ENCODE peak calls at places on chromosome 6, in seven cellular contexts. One of them, this sample, is unnamed.

GRCh38 chr6:34819571-34820480 is 27.9 kb downstream of the BLTP3A start:
- DNase-seq in Calu3: no peak
- DNase-seq in breast epithelium: no peak
- DNase-seq in NCI-H1092 treated with DMSO at 0.1 percent for 48 hours: no peak
- DNase-seq in ovary: no peak
- DNase-seq in HFF-Myc: no peak
- DNase-seq in BE2C: no peak
- DNase-seq in this sample: no peak

GRCh38 chr6:69427882-69428281 is 368.9 kb downstream of the LMBRD1 start:
- DNase-seq in Calu3: no peak
- DNase-seq in breast epithelium: no peak
- DNase-seq in NCI-H1092 treated with DMSO at 0.1 percent for 48 hours: no peak
- DNase-seq in ovary: no peak
- DNase-seq in HFF-Myc: no peak
- DNase-seq in BE2C: no peak
- DNase-seq in this sample: no peak

GRCh38 chr6:170295519-170296422 is 4.9 kb upstream of the DLL1 start:
- DNase-seq in Calu3: no peak
- DNase-seq in breast epithelium: no peak
- DNase-seq in NCI-H1092 treated with DMSO at 0.1 percent for 48 hours: peak; percentile 72
- DNase-seq in ovary: peak; percentile 16
- DNase-seq in HFF-Myc: no peak
- DNase-seq in BE2C: no peak
- DNase-seq in this sample: peak; percentile 68

GRCh38 chr6:12324096-12324495 is 33.9 kb downstream of the EDN1 start:
- DNase-seq in Calu3: peak; percentile 68
- DNase-seq in breast epithelium: peak; percentile 79
- DNase-seq in NCI-H1092 treated with DMSO at 0.1 percent for 48 hours: no peak
- DNase-seq in ovary: no peak
- DNase-seq in HFF-Myc: peak; percentile 39
- DNase-seq in BE2C: no peak
- DNase-seq in this sample: no peak

GRCh38 chr6:72111611-72112010 is 225.3 kb downstream of the RIMS1 start:
- DNase-seq in Calu3: no peak
- DNase-seq in breast epithelium: no peak
- DNase-seq in NCI-H1092 treated with DMSO at 0.1 percent for 48 hours: no peak
- DNase-seq in ovary: no peak
- DNase-seq in HFF-Myc: no peak
- DNase-seq in BE2C: no peak
- DNase-seq in this sample: no peak

GRCh38 chr6:27205375-27206278 is 41.9 kb upstream of the PRSS16 start:
- DNase-seq in Calu3: no peak
- DNase-seq in breast epithelium: no peak
- DNase-seq in NCI-H1092 treated with DMSO at 0.1 percent for 48 hours: no peak
- DNase-seq in ovary: no peak
- DNase-seq in HFF-Myc: peak; percentile 29
- DNase-seq in BE2C: peak; percentile 40
- DNase-seq in this sample: no peak

GRCh38 chr6:40308533-40309306 is 278.4 kb downstream of the LRFN2 start:
- DNase-seq in Calu3: peak; percentile 82
- DNase-seq in breast epithelium: no peak
- DNase-seq in NCI-H1092 treated with DMSO at 0.1 percent for 48 hours: peak; percentile 49
- DNase-seq in ovary: peak; percentile 62
- DNase-seq in HFF-Myc: peak; percentile 7
- DNase-seq in BE2C: peak; percentile 84
- DNase-seq in this sample: peak; percentile 66

GRCh38 chr6:57324538-57324937 is 7.1 kb downstream of the PRIM2 start:
- DNase-seq in Calu3: no peak
- DNase-seq in breast epithelium: no peak
- DNase-seq in NCI-H1092 treated with DMSO at 0.1 percent for 48 hours: peak; percentile 9
- DNase-seq in ovary: no peak
- DNase-seq in HFF-Myc: no peak
- DNase-seq in BE2C: no peak
- DNase-seq in this sample: peak; percentile 9

GRCh38 chr6:113329942-113330897 is 526.9 kb upstream of the MARCKS start:
- DNase-seq in Calu3: no peak
- DNase-seq in breast epithelium: no peak
- DNase-seq in NCI-H1092 treated with DMSO at 0.1 percent for 48 hours: peak; percentile 50
- DNase-seq in ovary: no peak
- DNase-seq in HFF-Myc: no peak
- DNase-seq in BE2C: no peak
- DNase-seq in this sample: peak; percentile 94

GRCh38 chr6:42898891-42899361 is 16.9 kb upstream of the PTCRA start:
- DNase-seq in Calu3: peak; percentile 86
- DNase-seq in breast epithelium: no peak
- DNase-seq in NCI-H1092 treated with DMSO at 0.1 percent for 48 hours: peak; percentile 41
- DNase-seq in ovary: peak; percentile 72
- DNase-seq in HFF-Myc: no peak
- DNase-seq in BE2C: peak; percentile 76
- DNase-seq in this sample: peak; percentile 73

GRCh38 chr6:139990865-139991264 is 616.4 kb upstream of the CITED2 start:
- DNase-seq in Calu3: no peak
- DNase-seq in breast epithelium: no peak
- DNase-seq in NCI-H1092 treated with DMSO at 0.1 percent for 48 hours: no peak
- DNase-seq in ovary: peak; percentile 43
- DNase-seq in HFF-Myc: no peak
- DNase-seq in BE2C: no peak
- DNase-seq in this sample: no peak

GRCh38 chr6:12973302-12973865 is 256.8 kb downstream of the PHACTR1 start:
- DNase-seq in Calu3: no peak
- DNase-seq in breast epithelium: no peak
- DNase-seq in NCI-H1092 treated with DMSO at 0.1 percent for 48 hours: no peak
- DNase-seq in ovary: no peak
- DNase-seq in HFF-Myc: no peak
- DNase-seq in BE2C: no peak
- DNase-seq in this sample: no peak

GRCh38 chr6:4370066-4370465 is 234.7 kb upstream of the ECI2 start:
- DNase-seq in Calu3: no peak
- DNase-seq in breast epithelium: no peak
- DNase-seq in NCI-H1092 treated with DMSO at 0.1 percent for 48 hours: no peak
- DNase-seq in ovary: no peak
- DNase-seq in HFF-Myc: no peak
- DNase-seq in BE2C: no peak
- DNase-seq in this sample: no peak

GRCh38 chr6:156402227-156402626 is 375.0 kb upstream of the ARID1B start:
- DNase-seq in Calu3: no peak
- DNase-seq in breast epithelium: no peak
- DNase-seq in NCI-H1092 treated with DMSO at 0.1 percent for 48 hours: no peak
- DNase-seq in ovary: no peak
- DNase-seq in HFF-Myc: no peak
- DNase-seq in BE2C: no peak
- DNase-seq in this sample: no peak

GRCh38 chr6:145756170-145756662 is 20.9 kb upstream of the EPM2A start:
- DNase-seq in Calu3: peak; percentile 57
- DNase-seq in breast epithelium: peak; percentile 27
- DNase-seq in NCI-H1092 treated with DMSO at 0.1 percent for 48 hours: no peak
- DNase-seq in ovary: peak; percentile 22
- DNase-seq in HFF-Myc: peak; percentile 70
- DNase-seq in BE2C: peak; percentile 76
- DNase-seq in this sample: no peak

GRCh38 chr6:117920493-117920845 is 13.4 kb downstream of the SLC35F1 start:
- DNase-seq in Calu3: no peak
- DNase-seq in breast epithelium: no peak
- DNase-seq in NCI-H1092 treated with DMSO at 0.1 percent for 48 hours: no peak
- DNase-seq in ovary: no peak
- DNase-seq in HFF-Myc: no peak
- DNase-seq in BE2C: no peak
- DNase-seq in this sample: no peak

GRCh38 chr6:161393839-161394364 is 120.0 kb upstream of the AGPAT4 start:
- DNase-seq in Calu3: peak; percentile 55
- DNase-seq in breast epithelium: no peak
- DNase-seq in NCI-H1092 treated with DMSO at 0.1 percent for 48 hours: peak; percentile 83
- DNase-seq in ovary: no peak
- DNase-seq in HFF-Myc: peak; percentile 69
- DNase-seq in BE2C: peak; percentile 55
- DNase-seq in this sample: peak; percentile 58

GRCh38 chr6:88220493-88220892 is 54.3 kb upstream of the CNR1 start:
- DNase-seq in Calu3: no peak
- DNase-seq in breast epithelium: no peak
- DNase-seq in NCI-H1092 treated with DMSO at 0.1 percent for 48 hours: no peak
- DNase-seq in ovary: no peak
- DNase-seq in HFF-Myc: no peak
- DNase-seq in BE2C: no peak
- DNase-seq in this sample: peak; percentile 52

GRCh38 chr6:125114248-125114858 is 39.2 kb upstream of the TPD52L1 start:
- DNase-seq in Calu3: peak; percentile 43
- DNase-seq in breast epithelium: peak; percentile 43
- DNase-seq in NCI-H1092 treated with DMSO at 0.1 percent for 48 hours: peak; percentile 26
- DNase-seq in ovary: peak; percentile 55
- DNase-seq in HFF-Myc: no peak
- DNase-seq in BE2C: peak; percentile 40
- DNase-seq in this sample: peak; percentile 30

GRCh38 chr6:74715362-74716068 is 490.3 kb downstream of the COL12A1 start:
- DNase-seq in Calu3: no peak
- DNase-seq in breast epithelium: no peak
- DNase-seq in NCI-H1092 treated with DMSO at 0.1 percent for 48 hours: no peak
- DNase-seq in ovary: no peak
- DNase-seq in HFF-Myc: no peak
- DNase-seq in BE2C: no peak
- DNase-seq in this sample: no peak

GRCh38 chr6:166530211-166531045 is 56.0 kb downstream of the RAMACL start:
- DNase-seq in Calu3: peak; percentile 73
- DNase-seq in breast epithelium: no peak
- DNase-seq in NCI-H1092 treated with DMSO at 0.1 percent for 48 hours: no peak
- DNase-seq in ovary: no peak
- DNase-seq in HFF-Myc: no peak
- DNase-seq in BE2C: no peak
- DNase-seq in this sample: no peak

GRCh38 chr6:130943738-130944137 is 116.5 kb downstream of the SMLR1 start:
- DNase-seq in Calu3: no peak
- DNase-seq in breast epithelium: no peak
- DNase-seq in NCI-H1092 treated with DMSO at 0.1 percent for 48 hours: no peak
- DNase-seq in ovary: no peak
- DNase-seq in HFF-Myc: no peak
- DNase-seq in BE2C: no peak
- DNase-seq in this sample: no peak

GRCh38 chr6:116649129-116649528 is 19.4 kb downstream of the ZUP1 start:
- DNase-seq in Calu3: no peak
- DNase-seq in breast epithelium: no peak
- DNase-seq in NCI-H1092 treated with DMSO at 0.1 percent for 48 hours: no peak
- DNase-seq in ovary: no peak
- DNase-seq in HFF-Myc: no peak
- DNase-seq in BE2C: no peak
- DNase-seq in this sample: no peak

GRCh38 chr6:104548297-104548696 is 311.4 kb downstream of the HACE1 start:
- DNase-seq in Calu3: no peak
- DNase-seq in breast epithelium: no peak
- DNase-seq in NCI-H1092 treated with DMSO at 0.1 percent for 48 hours: no peak
- DNase-seq in ovary: no peak
- DNase-seq in HFF-Myc: no peak
- DNase-seq in BE2C: no peak
- DNase-seq in this sample: no peak

GRCh38 chr6:53432318-53433161 is 83.8 kb upstream of the ELOVL5 start:
- DNase-seq in Calu3: no peak
- DNase-seq in breast epithelium: no peak
- DNase-seq in NCI-H1092 treated with DMSO at 0.1 percent for 48 hours: peak; percentile 38
- DNase-seq in ovary: no peak
- DNase-seq in HFF-Myc: no peak
- DNase-seq in BE2C: no peak
- DNase-seq in this sample: peak; percentile 94

GRCh38 chr6:27149140-27149539 is 98.4 kb upstream of the PRSS16 start:
- DNase-seq in Calu3: no peak
- DNase-seq in breast epithelium: no peak
- DNase-seq in NCI-H1092 treated with DMSO at 0.1 percent for 48 hours: no peak
- DNase-seq in ovary: no peak
- DNase-seq in HFF-Myc: no peak
- DNase-seq in BE2C: no peak
- DNase-seq in this sample: no peak

GRCh38 chr6:25006565-25007001 is 70.8 kb upstream of the RIPOR2 start:
- DNase-seq in Calu3: peak; percentile 58
- DNase-seq in breast epithelium: peak; percentile 94
- DNase-seq in NCI-H1092 treated with DMSO at 0.1 percent for 48 hours: no peak
- DNase-seq in ovary: no peak
- DNase-seq in HFF-Myc: no peak
- DNase-seq in BE2C: no peak
- DNase-seq in this sample: no peak